ENCODE peak calls at places on chromosomes 11 and 22, in five cellular contexts. One of them, this sample, is unnamed.

GRCh38 chr11:2208691-2209369 is 37.2 kb upstream of the TH start:
- DNase-seq in neural progenitor cell: peak
- DNase-seq in BE2C: no peak
- DNase-seq in astrocyte of the spinal cord: no peak
- DNase-seq in cardiac muscle cell: no peak
- DNase-seq in this sample: peak

GRCh38 chr11:6401439-6401838 is 11.2 kb downstream of the SMPD1 start:
- DNase-seq in astrocyte of the spinal cord: no peak
- DNase-seq in cardiac muscle cell: no peak
- DNase-seq in neural progenitor cell: no peak
- DNase-seq in BE2C: no peak
- DNase-seq in this sample: no peak

GRCh38 chr11:15104166-15104565 is 10.6 kb upstream of the INSC start:
- DNase-seq in cardiac muscle cell: no peak
- DNase-seq in neural progenitor cell: no peak
- DNase-seq in astrocyte of the spinal cord: no peak
- DNase-seq in BE2C: no peak
- DNase-seq in this sample: no peak

GRCh38 chr11:117011541-117011908 is 86.7 kb downstream of the SIK3 start:
- DNase-seq in neural progenitor cell: no peak
- DNase-seq in BE2C: no peak
- DNase-seq in astrocyte of the spinal cord: no peak
- DNase-seq in cardiac muscle cell: peak
- DNase-seq in this sample: no peak

GRCh38 chr11:20668844-20669832 is at the start of gene NELL1:
- DNase-seq in cardiac muscle cell: peak
- DNase-seq in BE2C: peak
- DNase-seq in astrocyte of the spinal cord: no peak
- DNase-seq in neural progenitor cell: peak
- DNase-seq in this sample: peak

GRCh38 chr11:6259638-6260019 is at the start of gene CCKBR:
- DNase-seq in neural progenitor cell: peak
- DNase-seq in cardiac muscle cell: no peak
- DNase-seq in astrocyte of the spinal cord: no peak
- DNase-seq in BE2C: no peak
- DNase-seq in this sample: no peak

GRCh38 chr11:22430286-22430685 is 92.1 kb downstream of the SLC17A6 start:
- DNase-seq in neural progenitor cell: no peak
- DNase-seq in astrocyte of the spinal cord: no peak
- DNase-seq in BE2C: no peak
- DNase-seq in cardiac muscle cell: no peak
- DNase-seq in this sample: no peak

GRCh38 chr11:87743002-87743401 is 432.2 kb downstream of the RAB38 start:
- DNase-seq in cardiac muscle cell: no peak
- DNase-seq in neural progenitor cell: peak
- DNase-seq in BE2C: no peak
- DNase-seq in astrocyte of the spinal cord: no peak
- DNase-seq in this sample: no peak

GRCh38 chr22:44697423-44698179 is 4.4 kb upstream of the PRR5 start:
- DNase-seq in neural progenitor cell: peak
- DNase-seq in astrocyte of the spinal cord: peak
- DNase-seq in BE2C: peak
- DNase-seq in cardiac muscle cell: peak
- DNase-seq in this sample: peak

GRCh38 chr11:10122337-10123197 is 171.5 kb downstream of the SBF2 start:
- DNase-seq in BE2C: no peak
- DNase-seq in neural progenitor cell: no peak
- DNase-seq in cardiac muscle cell: peak
- DNase-seq in astrocyte of the spinal cord: peak
- DNase-seq in this sample: no peak

GRCh38 chr22:19019679-19020032 is 83.6 kb upstream of the PRODH start:
- DNase-seq in cardiac muscle cell: no peak
- DNase-seq in astrocyte of the spinal cord: no peak
- DNase-seq in neural progenitor cell: no peak
- DNase-seq in BE2C: no peak
- DNase-seq in this sample: no peak

GRCh38 chr11:63768232-63769043 is at the start of gene ZFTA:
- DNase-seq in neural progenitor cell: peak
- DNase-seq in BE2C: peak
- DNase-seq in cardiac muscle cell: peak
- DNase-seq in astrocyte of the spinal cord: peak
- DNase-seq in this sample: peak

GRCh38 chr22:38086942-38087341 is 3.0 kb upstream of the SLC16A8 start:
- DNase-seq in neural progenitor cell: no peak
- DNase-seq in astrocyte of the spinal cord: no peak
- DNase-seq in BE2C: no peak
- DNase-seq in cardiac muscle cell: no peak
- DNase-seq in this sample: no peak

GRCh38 chr22:24189249-24190158 is 8.2 kb downstream of the SUSD2 start:
- DNase-seq in neural progenitor cell: peak
- DNase-seq in BE2C: peak
- DNase-seq in cardiac muscle cell: peak
- DNase-seq in astrocyte of the spinal cord: peak
- DNase-seq in this sample: peak

GRCh38 chr11:48164836-48165235 is 51.8 kb upstream of the OR4B1 start:
- DNase-seq in astrocyte of the spinal cord: no peak
- DNase-seq in neural progenitor cell: no peak
- DNase-seq in BE2C: no peak
- DNase-seq in cardiac muscle cell: no peak
- DNase-seq in this sample: no peak

GRCh38 chr11:72380132-72380503 is 54.2 kb downstream of the CLPB start:
- DNase-seq in neural progenitor cell: no peak
- DNase-seq in astrocyte of the spinal cord: no peak
- DNase-seq in cardiac muscle cell: no peak
- DNase-seq in BE2C: no peak
- DNase-seq in this sample: no peak

GRCh38 chr11:101436511-101437142 is 147.2 kb downstream of the TRPC6 start:
- DNase-seq in BE2C: peak
- DNase-seq in cardiac muscle cell: peak
- DNase-seq in astrocyte of the spinal cord: peak
- DNase-seq in neural progenitor cell: peak
- DNase-seq in this sample: peak

GRCh38 chr11:8060801-8061554 is 20.0 kb upstream of the TUB start:
- DNase-seq in BE2C: no peak
- DNase-seq in cardiac muscle cell: peak
- DNase-seq in neural progenitor cell: no peak
- DNase-seq in astrocyte of the spinal cord: peak
- DNase-seq in this sample: no peak

GRCh38 chr11:93487032-93487483 is 56.1 kb downstream of the SMCO4 start:
- DNase-seq in cardiac muscle cell: no peak
- DNase-seq in BE2C: peak
- DNase-seq in astrocyte of the spinal cord: no peak
- DNase-seq in neural progenitor cell: no peak
- DNase-seq in this sample: no peak

GRCh38 chr22:49192857-49193250 is 634.8 kb downstream of the BRD1 start:
- DNase-seq in BE2C: no peak
- DNase-seq in cardiac muscle cell: no peak
- DNase-seq in neural progenitor cell: no peak
- DNase-seq in astrocyte of the spinal cord: no peak
- DNase-seq in this sample: no peak
- TF ChIP-seq CTCF in BE2C: no peak
- TF ChIP-seq CTCF in cardiac muscle cell: no peak
- TF ChIP-seq CTCF in neural progenitor cell: no peak
- TF ChIP-seq CTCF in astrocyte of the spinal cord: no peak
- TF ChIP-seq CTCF in this sample: no peak

GRCh38 chr11:56521955-56522354 is 21.1 kb downstream of the OR5M11 start:
- DNase-seq in astrocyte of the spinal cord: no peak
- DNase-seq in cardiac muscle cell: no peak
- DNase-seq in neural progenitor cell: peak
- DNase-seq in BE2C: no peak
- DNase-seq in this sample: no peak
- TF ChIP-seq CTCF in astrocyte of the spinal cord: no peak
- TF ChIP-seq CTCF in cardiac muscle cell: no peak
- TF ChIP-seq CTCF in neural progenitor cell: peak
- TF ChIP-seq CTCF in BE2C: no peak
- TF ChIP-seq CTCF in this sample: no peak

DNA sequence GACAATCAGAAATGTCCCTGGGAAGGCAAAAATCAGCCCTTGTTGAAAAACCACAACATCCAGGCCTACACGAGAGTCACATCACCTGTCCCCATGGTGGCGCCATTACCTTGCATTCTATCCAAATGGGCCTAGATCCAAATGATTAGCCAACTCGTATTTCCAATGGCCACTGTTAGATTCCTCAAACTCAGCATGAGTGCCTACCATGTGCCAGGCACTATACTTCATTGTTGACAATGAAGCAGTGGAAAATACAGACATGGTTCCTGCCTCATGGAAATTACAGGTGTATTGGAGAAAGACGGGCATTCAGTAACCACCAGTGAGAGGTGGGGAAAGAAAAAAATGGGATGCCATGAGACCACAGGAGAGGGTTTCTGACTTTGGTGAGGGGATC is 29.8 kb upstream of the CREB3L1 start:
- DNase-seq in cardiac muscle cell: peak
- DNase-seq in neural progenitor cell: peak
- DNase-seq in astrocyte of the spinal cord: peak
- DNase-seq in BE2C: peak
- DNase-seq in this sample: peak
- TF ChIP-seq CTCF in cardiac muscle cell: peak
- TF ChIP-seq CTCF in neural progenitor cell: peak
- TF ChIP-seq CTCF in astrocyte of the spinal cord: peak
- TF ChIP-seq CTCF in BE2C: peak
- TF ChIP-seq CTCF in this sample: peak

DNA sequence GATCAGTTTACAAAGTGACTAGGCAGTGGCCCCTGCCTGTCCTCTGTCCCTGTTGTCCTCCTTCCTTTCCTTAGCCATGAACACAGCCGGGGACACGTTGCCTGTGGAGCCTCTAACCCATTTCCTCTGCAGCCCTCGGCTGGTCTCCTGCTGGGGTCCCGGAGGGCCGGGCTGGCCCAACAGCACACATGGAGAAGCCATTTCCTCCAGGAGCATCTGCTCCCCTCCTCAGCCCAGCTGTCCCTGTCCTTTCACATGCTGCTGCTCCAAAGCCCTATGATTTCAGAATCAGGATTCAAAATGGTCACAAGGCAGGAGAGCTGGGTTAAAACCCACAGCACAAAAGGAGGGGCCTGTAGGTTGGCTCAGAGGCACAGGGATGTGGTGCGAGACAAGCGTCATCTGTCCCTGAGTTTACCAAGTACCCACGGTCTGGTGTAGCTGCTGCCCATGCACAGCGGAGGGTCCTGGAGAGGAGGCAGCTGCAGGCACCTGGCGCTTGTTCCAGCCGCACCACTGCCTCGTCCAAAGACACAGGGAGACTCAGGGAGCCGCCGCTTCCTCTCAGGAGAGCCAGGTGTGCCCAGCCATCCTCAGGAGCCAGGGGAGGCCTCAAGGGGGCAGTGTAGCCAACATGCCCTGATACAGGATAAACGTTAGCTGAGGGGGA is 4.1 kb upstream of the VSIG10L2 start:
- DNase-seq in BE2C: peak
- DNase-seq in cardiac muscle cell: peak
- DNase-seq in astrocyte of the spinal cord: peak
- DNase-seq in neural progenitor cell: peak
- DNase-seq in this sample: peak
- TF ChIP-seq CTCF in BE2C: peak
- TF ChIP-seq CTCF in cardiac muscle cell: peak
- TF ChIP-seq CTCF in astrocyte of the spinal cord: peak
- TF ChIP-seq CTCF in neural progenitor cell: peak
- TF ChIP-seq CTCF in this sample: peak

GRCh38 chr22:26134654-26135330 is 34.5 kb upstream of the SEZ6L start:
- DNase-seq in BE2C: peak
- DNase-seq in astrocyte of the spinal cord: no peak
- DNase-seq in cardiac muscle cell: no peak
- DNase-seq in neural progenitor cell: no peak
- DNase-seq in this sample: no peak
- TF ChIP-seq CTCF in BE2C: peak
- TF ChIP-seq CTCF in astrocyte of the spinal cord: peak
- TF ChIP-seq CTCF in cardiac muscle cell: no peak
- TF ChIP-seq CTCF in neural progenitor cell: peak
- TF ChIP-seq CTCF in this sample: peak

GRCh38 chr11:70158201-70158600 is 44.9 kb upstream of the FADD start:
- DNase-seq in neural progenitor cell: peak
- DNase-seq in cardiac muscle cell: peak
- DNase-seq in astrocyte of the spinal cord: peak
- DNase-seq in BE2C: no peak
- DNase-seq in this sample: no peak
- TF ChIP-seq CTCF in neural progenitor cell: peak
- TF ChIP-seq CTCF in cardiac muscle cell: peak
- TF ChIP-seq CTCF in astrocyte of the spinal cord: peak
- TF ChIP-seq CTCF in BE2C: no peak
- TF ChIP-seq CTCF in this sample: peak

GRCh38 chr22:33940741-33941140 is 20.5 kb upstream of the LARGE1 start:
- DNase-seq in neural progenitor cell: no peak
- DNase-seq in astrocyte of the spinal cord: no peak
- DNase-seq in BE2C: no peak
- DNase-seq in cardiac muscle cell: no peak
- DNase-seq in this sample: no peak
- TF ChIP-seq CTCF in neural progenitor cell: no peak
- TF ChIP-seq CTCF in astrocyte of the spinal cord: no peak
- TF ChIP-seq CTCF in BE2C: no peak
- TF ChIP-seq CTCF in cardiac muscle cell: no peak
- TF ChIP-seq CTCF in this sample: no peak

DNA sequence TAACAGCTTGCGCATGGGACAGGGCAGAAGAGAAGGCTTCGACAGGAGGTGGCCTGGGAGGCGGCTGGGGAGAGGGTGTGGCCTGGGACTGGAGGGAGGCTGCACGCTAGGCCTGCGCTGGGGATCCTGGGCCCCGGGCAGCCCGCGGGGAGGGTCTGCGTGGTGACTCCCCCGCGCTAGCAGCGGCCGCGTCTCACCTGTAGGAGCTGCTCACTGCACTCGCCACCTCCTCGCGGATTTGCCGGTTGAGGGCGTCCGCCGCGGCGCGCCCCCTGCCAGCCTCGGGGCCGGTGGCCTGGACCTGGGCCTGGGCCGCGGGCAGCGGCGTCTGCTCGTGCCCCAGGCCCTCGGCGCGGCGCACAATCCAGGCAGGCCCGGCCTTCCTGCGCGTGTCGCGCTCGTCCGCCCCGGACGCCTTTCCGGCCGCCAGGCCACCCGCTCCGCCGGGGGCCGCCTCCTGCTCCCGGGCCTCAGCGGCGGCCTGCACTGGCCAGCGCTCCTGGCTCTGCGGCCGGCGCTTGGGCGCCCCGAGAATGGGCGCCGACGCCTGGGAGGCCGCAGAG is 1.5 kb downstream of the MAP6 start:
- DNase-seq in BE2C: peak
- DNase-seq in cardiac muscle cell: peak
- DNase-seq in neural progenitor cell: peak
- DNase-seq in astrocyte of the spinal cord: no peak
- DNase-seq in this sample: peak
- TF ChIP-seq CTCF in BE2C: no peak
- TF ChIP-seq CTCF in cardiac muscle cell: no peak
- TF ChIP-seq CTCF in neural progenitor cell: no peak
- TF ChIP-seq CTCF in astrocyte of the spinal cord: no peak
- TF ChIP-seq CTCF in this sample: no peak